ENCODE peak calls at places on chromosomes 3 and 15, in seven cellular contexts. One of them, this sample, is unnamed.

GRCh38 chr3:126846316-126846715 is 136.6 kb upstream of the PLXNA1 start:
- DNase-seq in H54: no peak
- DNase-seq in NCI-H187: no peak
- DNase-seq in AG08396: no peak
- DNase-seq in NCI-H460: no peak
- DNase-seq in Ammon's horn: no peak
- DNase-seq in adrenal gland: no peak
- DNase-seq in this sample: peak; percentile 56

GRCh38 chr15:80788536-80788935 is 9.4 kb downstream of the CEMIP start:
- DNase-seq in Ammon's horn: peak; percentile 36
- DNase-seq in NCI-H460: no peak
- DNase-seq in adrenal gland: no peak
- DNase-seq in H54: no peak
- DNase-seq in AG08396: no peak
- DNase-seq in NCI-H187: no peak
- DNase-seq in this sample: no peak

GRCh38 chr3:184037816-184038215 is 6.3 kb downstream of the HTR3D start:
- DNase-seq in AG08396: no peak
- DNase-seq in NCI-H460: no peak
- DNase-seq in H54: no peak
- DNase-seq in Ammon's horn: no peak
- DNase-seq in adrenal gland: no peak
- DNase-seq in NCI-H187: no peak
- DNase-seq in this sample: no peak

GRCh38 chr15:51240066-51240465 is 98.3 kb downstream of the CYP19A1 start:
- DNase-seq in NCI-H187: no peak
- DNase-seq in NCI-H460: no peak
- DNase-seq in H54: no peak
- DNase-seq in adrenal gland: no peak
- DNase-seq in AG08396: no peak
- DNase-seq in Ammon's horn: no peak
- DNase-seq in this sample: no peak

GRCh38 chr3:61663728-61664492 is 102.5 kb downstream of the PTPRG start:
- DNase-seq in H54: peak; percentile 70
- DNase-seq in AG08396: peak; percentile 87
- DNase-seq in Ammon's horn: no peak
- DNase-seq in adrenal gland: no peak
- DNase-seq in NCI-H187: no peak
- DNase-seq in NCI-H460: no peak
- DNase-seq in this sample: no peak

GRCh38 chr15:41503669-41504010 is 10.0 kb downstream of the ITPKA start:
- DNase-seq in Ammon's horn: no peak
- DNase-seq in adrenal gland: no peak
- DNase-seq in H54: no peak
- DNase-seq in NCI-H187: no peak
- DNase-seq in AG08396: no peak
- DNase-seq in NCI-H460: no peak
- DNase-seq in this sample: no peak

GRCh38 chr3:56952051-56952450 is 108.4 kb upstream of the SPATA12 start:
- DNase-seq in NCI-H187: no peak
- DNase-seq in NCI-H460: no peak
- DNase-seq in Ammon's horn: no peak
- DNase-seq in H54: no peak
- DNase-seq in AG08396: no peak
- DNase-seq in adrenal gland: no peak
- DNase-seq in this sample: no peak

GRCh38 chr15:89365457-89366055 is 30.9 kb upstream of the POLG start:
- DNase-seq in NCI-H460: no peak
- DNase-seq in Ammon's horn: no peak
- DNase-seq in NCI-H187: no peak
- DNase-seq in AG08396: no peak
- DNase-seq in H54: no peak
- DNase-seq in adrenal gland: no peak
- DNase-seq in this sample: no peak

GRCh38 chr3:156477306-156477705 is 77.6 kb downstream of the SSR3 start:
- DNase-seq in NCI-H187: no peak
- DNase-seq in adrenal gland: no peak
- DNase-seq in H54: no peak
- DNase-seq in NCI-H460: no peak
- DNase-seq in Ammon's horn: no peak
- DNase-seq in AG08396: peak; percentile 35
- DNase-seq in this sample: peak; percentile 33

GRCh38 chr3:187919990-187920389 is 174.7 kb upstream of the BCL6 start:
- DNase-seq in AG08396: no peak
- DNase-seq in adrenal gland: no peak
- DNase-seq in H54: no peak
- DNase-seq in NCI-H460: no peak
- DNase-seq in NCI-H187: no peak
- DNase-seq in Ammon's horn: no peak
- DNase-seq in this sample: no peak

GRCh38 chr15:48631191-48631770 is 14.2 kb downstream of the FBN1 start:
- DNase-seq in adrenal gland: no peak
- DNase-seq in NCI-H187: no peak
- DNase-seq in AG08396: no peak
- DNase-seq in H54: no peak
- DNase-seq in NCI-H460: no peak
- DNase-seq in Ammon's horn: no peak
- DNase-seq in this sample: peak; percentile 56

GRCh38 chr3:90015688-90016356 is 908.4 kb downstream of the EPHA3 start:
- DNase-seq in AG08396: no peak
- DNase-seq in NCI-H460: no peak
- DNase-seq in H54: no peak
- DNase-seq in NCI-H187: no peak
- DNase-seq in Ammon's horn: peak; percentile 9
- DNase-seq in adrenal gland: no peak
- DNase-seq in this sample: peak; percentile 86

GRCh38 chr15:90036806-90037509 is 35.8 kb downstream of the ZNF710 start:
- DNase-seq in Ammon's horn: no peak
- DNase-seq in AG08396: no peak
- DNase-seq in NCI-H187: no peak
- DNase-seq in adrenal gland: no peak
- DNase-seq in NCI-H460: no peak
- DNase-seq in H54: no peak
- DNase-seq in this sample: no peak

GRCh38 chr3:31039145-31039544 is 144.7 kb upstream of the GADL1 start:
- DNase-seq in NCI-H460: no peak
- DNase-seq in adrenal gland: no peak
- DNase-seq in NCI-H187: no peak
- DNase-seq in H54: no peak
- DNase-seq in Ammon's horn: no peak
- DNase-seq in AG08396: no peak
- DNase-seq in this sample: no peak

GRCh38 chr3:29757054-29757777 is 476.3 kb downstream of the RBMS3 start:
- DNase-seq in Ammon's horn: no peak
- DNase-seq in AG08396: no peak
- DNase-seq in H54: no peak
- DNase-seq in NCI-H187: no peak
- DNase-seq in NCI-H460: no peak
- DNase-seq in adrenal gland: no peak
- DNase-seq in this sample: no peak

GRCh38 chr15:79212589-79213139 is 69.9 kb upstream of the ANKRD34C start:
- DNase-seq in Ammon's horn: no peak
- DNase-seq in AG08396: no peak
- DNase-seq in adrenal gland: no peak
- DNase-seq in NCI-H187: no peak
- DNase-seq in NCI-H460: no peak
- DNase-seq in H54: no peak
- DNase-seq in this sample: no peak

GRCh38 chr3:56421205-56421604 is 47.1 kb downstream of the ERC2 start:
- DNase-seq in adrenal gland: no peak
- DNase-seq in Ammon's horn: no peak
- DNase-seq in NCI-H460: no peak
- DNase-seq in AG08396: no peak
- DNase-seq in H54: no peak
- DNase-seq in NCI-H187: no peak
- DNase-seq in this sample: no peak

GRCh38 chr3:183764854-183765731 is 60.3 kb downstream of the MAP6D1 start:
- DNase-seq in AG08396: peak; percentile 58
- DNase-seq in NCI-H187: no peak
- DNase-seq in Ammon's horn: peak; percentile 41
- DNase-seq in adrenal gland: no peak
- DNase-seq in NCI-H460: no peak
- DNase-seq in H54: peak; percentile 29
- DNase-seq in this sample: no peak

GRCh38 chr15:101306341-101307047 is 11.4 kb upstream of the SNRPA1 start:
- DNase-seq in NCI-H187: no peak
- DNase-seq in Ammon's horn: no peak
- DNase-seq in adrenal gland: no peak
- DNase-seq in H54: no peak
- DNase-seq in AG08396: no peak
- DNase-seq in NCI-H460: no peak
- DNase-seq in this sample: no peak

GRCh38 chr15:53580371-53580770 is 179.1 kb downstream of the WDR72 start:
- DNase-seq in NCI-H460: no peak
- DNase-seq in H54: no peak
- DNase-seq in Ammon's horn: peak; percentile 35
- DNase-seq in AG08396: no peak
- DNase-seq in NCI-H187: no peak
- DNase-seq in adrenal gland: peak; percentile 70
- DNase-seq in this sample: no peak

GRCh38 chr3:184337315-184337714 is at the start of gene FAM131A:
- DNase-seq in adrenal gland: no peak
- DNase-seq in NCI-H187: no peak
- DNase-seq in AG08396: peak; percentile 58
- DNase-seq in H54: no peak
- DNase-seq in NCI-H460: no peak
- DNase-seq in Ammon's horn: peak; percentile 88
- DNase-seq in this sample: no peak

GRCh38 chr3:51975857-51976549 is 1.1 kb downstream of the ABHD14A start:
- DNase-seq in AG08396: peak; percentile 84
- DNase-seq in NCI-H187: no peak
- DNase-seq in adrenal gland: peak; percentile 85
- DNase-seq in Ammon's horn: peak; percentile 87
- DNase-seq in NCI-H460: no peak
- DNase-seq in H54: no peak
- DNase-seq in this sample: peak; percentile 81

GRCh38 chr15:60757831-60758570 is 279.1 kb upstream of the ICE2 start:
- DNase-seq in Ammon's horn: no peak
- DNase-seq in AG08396: no peak
- DNase-seq in NCI-H187: no peak
- DNase-seq in H54: no peak
- DNase-seq in adrenal gland: peak; percentile 68
- DNase-seq in NCI-H460: no peak
- DNase-seq in this sample: peak; percentile 10

GRCh38 chr3:58627580-58627894 is 39.0 kb downstream of the FAM3D start:
- DNase-seq in H54: no peak
- DNase-seq in Ammon's horn: no peak
- DNase-seq in NCI-H187: no peak
- DNase-seq in NCI-H460: no peak
- DNase-seq in adrenal gland: peak; percentile 69
- DNase-seq in AG08396: no peak
- DNase-seq in this sample: peak; percentile 60

GRCh38 chr15:47742334-47742733 is 25.0 kb downstream of the SEMA6D start:
- DNase-seq in NCI-H460: no peak
- DNase-seq in H54: no peak
- DNase-seq in NCI-H187: no peak
- DNase-seq in Ammon's horn: no peak
- DNase-seq in AG08396: no peak
- DNase-seq in adrenal gland: no peak
- DNase-seq in this sample: peak; percentile 82

GRCh38 chr15:87711011-87711410 is 545.5 kb downstream of the NTRK3 start:
- DNase-seq in H54: no peak
- DNase-seq in adrenal gland: no peak
- DNase-seq in Ammon's horn: no peak
- DNase-seq in NCI-H460: no peak
- DNase-seq in NCI-H187: no peak
- DNase-seq in AG08396: no peak
- DNase-seq in this sample: no peak

GRCh38 chr15:31042731-31043130 is 51.3 kb upstream of the MTMR10 start:
- DNase-seq in AG08396: no peak
- DNase-seq in NCI-H460: no peak
- DNase-seq in Ammon's horn: no peak
- DNase-seq in NCI-H187: no peak
- DNase-seq in H54: no peak
- DNase-seq in adrenal gland: no peak
- DNase-seq in this sample: peak; percentile 29

GRCh38 chr3:81823882-81824395 is 62.5 kb upstream of the GBE1 start:
- DNase-seq in adrenal gland: no peak
- DNase-seq in NCI-H460: no peak
- DNase-seq in NCI-H187: no peak
- DNase-seq in H54: no peak
- DNase-seq in AG08396: no peak
- DNase-seq in Ammon's horn: peak; percentile 46
- DNase-seq in this sample: peak; percentile 55

This sample was measured in cardiac muscle cell.